ENCODE peak calls at places on chromosomes 7 and 10, in six cellular contexts. A is HepG2, K is GM12878, G is H1, P is K562, W is SK-N-SH. O is an unnamed sample.

GRCh38 chr10:114541081-114541833 is 116.8 kb downstream of the ABLIM1 start:
- DNase-seq in A (no peak), P (no peak), K (no peak), W (no peak), G (no peak), O (no peak)

GRCh38 chr10:110167149-110167548 is 40.3 kb upstream of the MXI1 start:
- DNase-seq in P (no peak), K (no peak), W (no peak), G (no peak), A (no peak), O (no peak)

GRCh38 chr7:124954766-124955165 is 25.1 kb upstream of the POT1 start:
- DNase-seq in K (no peak), P (no peak), A (no peak), W (no peak), G (no peak), O (no peak)

GRCh38 chr7:120052884-120053382 is 220.0 kb upstream of the KCND2 start:
- DNase-seq in K (no peak), G (no peak), P (no peak), A (no peak), W (no peak), O (no peak)

GRCh38 chr7:73610105-73610504 is 14.2 kb downstream of the MLXIPL start:
- DNase-seq in K (no peak), P (no peak), W (no peak), A (no peak), G (no peak), O (no peak)

GRCh38 chr10:119776536-119776935 is 50.7 kb downstream of the INPP5F start:
- DNase-seq in G (no peak), A (peak), P (no peak), K (no peak), W (no peak), O (no peak)

GRCh38 chr7:1884583-1885350 is 214.7 kb downstream of the ELFN1 start:
- DNase-seq in W (no peak), G (no peak), P (no peak), K (no peak), A (no peak), O (no peak)

GRCh38 chr7:44185729-44186128 is 3.5 kb downstream of the GCK start:
- DNase-seq in W (no peak), P (no peak), K (no peak), G (no peak), A (no peak), O (no peak)

GRCh38 chr7:115634633-115635032 is 395.9 kb downstream of the TFEC start:
- DNase-seq in A (peak), G (no peak), K (no peak), W (no peak), P (no peak), O (no peak)

GRCh38 chr10:133520193-133520738 is 6.9 kb upstream of the CYP2E1 start:
- DNase-seq in W (peak), G (no peak), A (peak), K (peak), P (peak), O (peak)

GRCh38 chr7:145691377-145691914 is 425.2 kb upstream of the CNTNAP2 start:
- DNase-seq in W (no peak), G (no peak), K (no peak), A (no peak), P (no peak), O (no peak)

GRCh38 chr10:69335063-69335587 is 56.8 kb downstream of the HK1 start:
- DNase-seq in G (no peak), P (peak), W (no peak), K (no peak), A (no peak), O (no peak)

GRCh38 chr7:41921453-41921912 is 218.6 kb upstream of the INHBA start:
- DNase-seq in K (no peak), G (no peak), P (no peak), A (no peak), W (no peak), O (no peak)

GRCh38 chr10:93821051-93821772 is 63.5 kb downstream of the LGI1 start:
- DNase-seq in A (peak), K (no peak), P (no peak), G (no peak), W (no peak), O (peak)

GRCh38 chr7:122383934-122384333 is 79.4 kb upstream of the FEZF1 start:
- DNase-seq in P (no peak), A (no peak), K (peak), G (no peak), W (no peak), O (no peak)

GRCh38 chr10:70671619-70672164 is 614 bp upstream of the ADAMTS14 start:
- DNase-seq in W (no peak), K (no peak), G (no peak), P (no peak), A (no peak), O (no peak)

GRCh38 chr10:109863775-109864174 is 59.5 kb downstream of the XPNPEP1 start:
- DNase-seq in G (no peak), P (no peak), W (no peak), A (no peak), K (no peak), O (no peak)

GRCh38 chr7:31850601-31851000 is 163.6 kb downstream of the PPP1R17 start:
- DNase-seq in P (no peak), A (no peak), G (no peak), W (no peak), K (no peak), O (no peak)

GRCh38 chr7:121798896-121799295 is 74.1 kb upstream of the PTPRZ1 start:
- DNase-seq in A (no peak), G (peak), P (no peak), K (no peak), W (no peak), O (no peak)

GRCh38 chr7:128154519-128154918 is 86.6 kb upstream of the LEP start:
- DNase-seq in A (no peak), W (no peak), G (no peak), K (no peak), P (no peak), O (no peak)

GRCh38 chr7:130936202-130936931 is 202.4 kb upstream of the KLF14 start:
- DNase-seq in W (no peak), A (no peak), K (no peak), P (no peak), G (no peak), O (no peak)

GRCh38 chr10:79063661-79064490 is 4.9 kb upstream of the ZMIZ1 start:
- DNase-seq in K (no peak), A (no peak), G (no peak), P (no peak), W (no peak), O (no peak)

GRCh38 chr10:132444877-132445351 is 47.9 kb downstream of the PWWP2B start:
- DNase-seq in K (no peak), P (no peak), G (no peak), W (no peak), A (no peak), O (no peak)

GRCh38 chr7:29896685-29897411 is 90.5 kb downstream of the WIPF3 start:
- DNase-seq in W (no peak), A (no peak), P (no peak), G (no peak), K (no peak), O (no peak)

GRCh38 chr7:87561702-87562101 is 39.0 kb downstream of the ABCB1 start:
- DNase-seq in W (no peak), G (no peak), A (no peak), P (no peak), K (no peak), O (no peak)

GRCh38 chr7:135368416-135369186 is 135.0 kb downstream of the STRA8 start:
- DNase-seq in A (no peak), P (no peak), W (no peak), K (no peak), G (no peak), O (no peak)

GRCh38 chr7:373818-374705 is 84.1 kb downstream of the FOXL3 start:
- DNase-seq in K (no peak), A (no peak), W (peak), P (no peak), G (no peak), O (no peak)

GRCh38 chr10:2986341-2986933 is 80.9 kb upstream of the PFKP start:
- DNase-seq in W (no peak), K (no peak), G (no peak), A (no peak), P (no peak), O (no peak)

GRCh38 chr7:105011771-105012502 is 2.1 kb upstream of the KMT2E start:
- DNase-seq in A (no peak), K (no peak), W (no peak), P (no peak), G (no peak), O (no peak)

GRCh38 chr10:114412907-114413386 is 8.6 kb upstream of the AFAP1L2 start:
- DNase-seq in A (no peak), W (no peak), G (no peak), P (no peak), K (no peak), O (peak)

GRCh38 chr7:116511552-116512523 is 12.3 kb downstream of the CAV2 start:
- DNase-seq in K (peak), W (no peak), P (no peak), A (peak), G (no peak), O (peak)

GRCh38 chr7:5478568-5479045 is 55.0 kb upstream of the TNRC18 start:
- DNase-seq in W (peak), G (no peak), K (no peak), A (no peak), P (no peak), O (no peak)
- TF ChIP-seq SIN3A in W (no peak), G (no peak), K (no peak), A (no peak), P (no peak), O (no peak)

GRCh38 chr7:150466477-150466876 is 16.0 kb downstream of the GIMAP8 start:
- DNase-seq in K (no peak), A (no peak), W (no peak), G (no peak), P (no peak), O (no peak)
- H3K9ac ChIP-seq in K (no peak), A (no peak), W (no peak), G (no peak), P (no peak), O (no peak)

DNA sequence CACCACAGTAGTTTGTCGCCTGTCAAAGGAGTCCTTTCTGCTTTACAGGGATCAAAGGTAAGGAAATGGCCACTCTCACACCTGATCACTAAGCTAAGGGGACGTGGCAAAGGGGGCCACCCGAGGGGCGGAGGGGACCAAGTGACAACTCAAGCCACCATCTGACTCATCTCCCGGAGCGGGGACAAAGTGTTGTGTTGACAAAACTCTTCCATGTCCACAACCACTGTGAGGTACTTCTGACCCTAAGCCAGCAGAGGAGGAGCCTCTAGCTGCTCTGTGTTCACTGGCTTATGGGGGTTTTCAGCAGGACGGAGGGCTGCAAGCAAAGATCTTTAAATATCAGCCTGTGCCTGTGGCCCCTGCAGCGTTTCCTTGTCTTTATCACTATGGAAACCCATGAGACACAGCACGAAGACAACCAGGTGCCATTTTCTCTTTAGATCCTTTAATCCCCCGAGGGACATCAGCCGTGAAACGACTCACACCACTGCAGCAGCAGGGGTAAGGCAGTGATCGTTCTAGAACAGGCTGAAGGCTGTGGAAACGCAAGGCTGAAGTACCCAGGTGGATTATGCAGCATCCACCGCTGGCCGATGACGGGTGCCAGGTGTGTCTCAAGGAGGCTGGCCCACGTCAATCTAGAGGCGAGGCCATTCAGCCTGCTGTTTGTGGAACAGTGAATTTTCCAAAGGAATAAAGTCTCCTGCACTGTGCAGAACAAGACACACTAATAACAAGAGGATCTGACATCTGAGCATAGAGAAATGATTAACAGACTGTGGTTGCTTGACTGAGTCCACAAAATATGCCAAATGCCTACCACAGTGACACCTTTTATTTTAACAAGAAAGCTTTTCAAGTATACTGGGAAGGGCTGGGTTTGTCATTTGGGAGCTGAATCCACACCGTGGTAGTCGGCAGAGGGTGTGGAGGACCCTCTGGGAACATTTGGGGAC is 26.6 kb upstream of the DDC start:
- DNase-seq in G (no peak), P (no peak), K (peak), A (peak), W (no peak), O (no peak)
- TF ChIP-seq SIN3A in G (no peak), P (no peak), K (no peak), A (peak), W (no peak), O (no peak)

GRCh38 chr10:99929360-99929759 is 80.4 kb downstream of the DNMBP start:
- DNase-seq in K (no peak), W (no peak), G (no peak), A (no peak), P (no peak), O (no peak)
- H3K9ac ChIP-seq in K (no peak), W (no peak), G (no peak), A (peak), P (no peak), O (no peak)

DNA sequence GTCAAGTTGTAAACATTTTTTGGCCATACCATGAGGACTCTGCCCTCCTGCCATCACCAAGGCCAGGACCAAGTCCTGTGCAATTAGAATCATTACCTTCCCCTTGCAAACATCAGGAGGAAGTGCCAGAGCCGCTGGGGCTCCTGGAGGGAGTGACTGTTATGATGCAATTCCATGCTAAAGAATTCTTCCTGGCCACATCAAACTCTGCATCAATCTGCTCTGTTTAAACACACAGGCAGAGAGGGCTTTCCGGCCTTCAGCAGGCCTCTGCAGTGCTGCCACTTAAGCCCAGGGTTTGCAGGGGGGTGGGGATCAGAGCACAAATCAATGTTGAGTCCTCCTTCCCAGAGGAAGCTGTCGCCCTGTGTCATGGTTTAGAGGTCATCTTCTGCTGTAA is 58.1 kb downstream of the CTBP2 start:
- DNase-seq in G (no peak), K (no peak), W (no peak), A (peak), P (no peak), O (no peak)
- TF ChIP-seq SIN3A in G (no peak), K (no peak), W (no peak), A (no peak), P (no peak), O (no peak)

DNA sequence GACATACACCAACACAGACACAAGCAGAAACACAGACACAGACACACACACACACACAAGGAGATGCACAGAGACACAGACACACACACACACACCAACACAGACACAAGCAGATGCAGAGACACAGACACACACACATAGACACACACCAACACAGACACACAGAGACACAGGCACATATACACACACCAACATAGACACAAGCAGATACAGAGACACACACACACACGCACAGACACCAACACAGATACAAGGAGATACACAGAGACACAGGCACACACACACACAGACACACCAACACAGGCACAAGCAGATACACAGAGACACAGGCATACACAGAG is 347.2 kb upstream of the KLF6 start:
- DNase-seq in A (no peak), P (no peak), W (no peak), K (no peak), G (no peak), O (no peak)
- H3K9ac ChIP-seq in A (no peak), P (no peak), W (peak), K (no peak), G (no peak), O (no peak)

GRCh38 chr7:81774496-81774895 is 4.6 kb upstream of the HGF start:
- DNase-seq in A (no peak), P (no peak), K (no peak), G (no peak), W (no peak), O (no peak)
- TF ChIP-seq SIN3A in A (no peak), P (no peak), K (no peak), G (no peak), W (no peak), O (no peak)

GRCh38 chr7:51611937-51612336 is 295.3 kb upstream of the COBL start:
- DNase-seq in K (no peak), A (no peak), P (no peak), W (no peak), G (no peak), O (no peak)

GRCh38 chr7:51606601-51607154 is 290.1 kb upstream of the COBL start:
- DNase-seq in P (no peak), A (no peak), W (no peak), K (no peak), G (no peak), O (peak)

GRCh38 chr7:51601461-51601860 is 284.9 kb upstream of the COBL start:
- DNase-seq in P (no peak), W (no peak), K (no peak), A (no peak), G (no peak), O (no peak)

GRCh38 chr7:51602321-51602720 is 285.7 kb upstream of the COBL start:
- DNase-seq in P (no peak), G (no peak), A (no peak), K (no peak), W (peak), O (no peak)

GRCh38 chr7:51607447-51607846 is 290.8 kb upstream of the COBL start:
- DNase-seq in W (no peak), K (no peak), P (no peak), G (no peak), A (no peak), O (no peak)
- H3K9ac ChIP-seq in W (no peak), K (no peak), P (no peak), G (no peak), A (no peak), O (no peak)

GRCh38 chr7:158188676-158189075 is 398.9 kb downstream of the PTPRN2 start:
- DNase-seq in P (no peak), W (no peak), K (no peak), A (no peak), G (no peak), O (no peak)
- TF ChIP-seq SIN3A in P (no peak), W (no peak), K (no peak), A (no peak), G (no peak), O (no peak)

DNA sequence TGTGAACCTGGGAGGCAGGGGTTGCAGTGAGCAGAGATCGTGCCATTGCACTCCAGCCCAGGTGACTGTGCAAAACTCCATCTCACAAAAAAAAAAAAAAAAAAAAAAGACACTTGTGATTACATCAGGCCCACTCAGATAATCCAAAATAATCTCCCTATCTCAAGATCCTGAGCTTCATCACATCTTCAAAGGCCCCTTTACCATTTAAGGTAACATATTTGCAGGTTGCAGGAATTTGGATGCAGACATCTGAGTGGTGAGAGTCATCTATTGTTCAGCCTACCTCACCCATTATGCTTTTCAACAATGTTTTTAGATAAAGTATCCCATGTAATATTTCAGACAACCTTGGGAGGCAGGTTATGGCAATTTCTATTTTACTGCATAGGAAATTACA is 51.4 kb upstream of the EXOC4 start:
- DNase-seq in W (no peak), K (no peak), P (no peak), A (no peak), G (no peak), O (no peak)
- H3K9ac ChIP-seq in W (no peak), K (no peak), P (no peak), A (no peak), G (no peak), O (no peak)

O was measured in HCT116.